ENCODE peak calls at places on chromosomes 5 and 9, in six cellular contexts. E is thyroid gland, Y is ovary, O is IMR-90, T is prostate gland, V is testis. N is an unnamed sample.
A peak's percentile ranks its signal among the peaks of the same experiment; 100 is the strongest.

GRCh38 chr5:310516-310915 is 11.0 kb upstream of the AHRR start:
- DNase-seq in E (no peak), Y (no peak), O (no peak), T (no peak), V (no peak), N (no peak)

GRCh38 chr5:107555425-107556090 is 115.2 kb downstream of the EFNA5 start:
- DNase-seq in E (no peak), Y (no peak), O (peak; percentile 69), T (no peak), V (no peak), N (no peak)

GRCh38 chr5:81420039-81420667 is 26.2 kb upstream of the ACOT12 start:
- DNase-seq in E (no peak), Y (no peak), O (peak; percentile 96), T (no peak), V (no peak), N (no peak)

GRCh38 chr5:78634634-78635033 is 13.9 kb downstream of the LHFPL2 start:
- DNase-seq in E (no peak), Y (no peak), O (no peak), T (no peak), V (no peak), N (no peak)

GRCh38 chr9:112945620-112946208 is 55.0 kb upstream of the SLC46A2 start:
- DNase-seq in E (peak; percentile 2), Y (no peak), O (no peak), T (no peak), V (no peak), N (no peak)

GRCh38 chr9:134669556-134669955 is 28.0 kb downstream of the COL5A1 start:
- DNase-seq in E (no peak), Y (peak; percentile 27), O (no peak), T (no peak), V (no peak), N (no peak)

GRCh38 chr9:21096901-21097255 is 19.1 kb upstream of the IFNB1 start:
- DNase-seq in E (no peak), Y (no peak), O (no peak), T (no peak), V (no peak), N (no peak)

GRCh38 chr5:9362600-9362999 is 183.3 kb downstream of the SEMA5A start:
- DNase-seq in E (no peak), Y (no peak), O (no peak), T (no peak), V (no peak), N (no peak)

GRCh38 chr9:76159288-76159926 is 234.8 kb downstream of the RFK start:
- DNase-seq in E (no peak), Y (no peak), O (no peak), T (no peak), V (no peak), N (no peak)

GRCh38 chr5:127650022-127650421 is 1.1 kb downstream of the CTXN3 start:
- DNase-seq in E (no peak), Y (peak; percentile 50), O (no peak), T (no peak), V (peak; percentile 49), N (no peak)

GRCh38 chr5:10366310-10367297 is 13.1 kb downstream of the MARCHF6 start:
- DNase-seq in E (peak; percentile 68), Y (no peak), O (peak; percentile 54), T (peak; percentile 67), V (peak; percentile 78), N (no peak)

GRCh38 chr5:120613729-120614128 is 149.6 kb downstream of the PRR16 start:
- DNase-seq in E (no peak), Y (no peak), O (no peak), T (no peak), V (no peak), N (no peak)

GRCh38 chr9:138075961-138076649 is 198.5 kb downstream of the CACNA1B start:
- DNase-seq in E (no peak), Y (no peak), O (no peak), T (no peak), V (peak; percentile 10), N (no peak)

GRCh38 chr9:126690431-126691051 is 76.8 kb downstream of the LMX1B start:
- DNase-seq in E (peak; percentile 54), Y (no peak), O (no peak), T (peak; percentile 27), V (peak; percentile 59), N (no peak)

GRCh38 chr5:94830520-94830919 is 212.1 kb downstream of the SLF1 start:
- DNase-seq in E (no peak), Y (no peak), O (no peak), T (no peak), V (peak; percentile 14), N (no peak)

GRCh38 chr5:1808466-1808865 is 7.3 kb downstream of the NDUFS6 start:
- DNase-seq in E (no peak), Y (no peak), O (peak; percentile 55), T (no peak), V (no peak), N (no peak)

GRCh38 chr9:78578016-78578555 is 281.2 kb downstream of the PSAT1 start:
- DNase-seq in E (no peak), Y (no peak), O (no peak), T (no peak), V (peak; percentile 39), N (no peak)

GRCh38 chr9:91486699-91487497 is 63.3 kb upstream of the NFIL3 start:
- DNase-seq in E (peak; percentile 34), Y (no peak), O (peak; percentile 68), T (no peak), V (peak; percentile 57), N (no peak)

GRCh38 chr5:151897896-151898295 is 26.8 kb downstream of the GLRA1 start:
- DNase-seq in E (no peak), Y (no peak), O (no peak), T (no peak), V (no peak), N (no peak)

GRCh38 chr5:81398741-81399140 is 4.8 kb upstream of the ACOT12 start:
- DNase-seq in E (no peak), Y (no peak), O (no peak), T (no peak), V (no peak), N (no peak)

GRCh38 chr9:20028192-20028848 is 239.5 kb upstream of the SLC24A2 start:
- DNase-seq in E (no peak), Y (no peak), O (no peak), T (no peak), V (no peak), N (peak; percentile 18)

GRCh38 chr5:149740866-149741459 is 10.9 kb downstream of the PPARGC1B start:
- DNase-seq in E (no peak), Y (no peak), O (no peak), T (no peak), V (no peak), N (no peak)

GRCh38 chr5:132458651-132459030 is 31.9 kb downstream of the IRF1 start:
- DNase-seq in E (no peak), Y (no peak), O (peak; percentile 75), T (no peak), V (no peak), N (no peak)

GRCh38 chr5:132457371-132458225 is 33.0 kb downstream of the IRF1 start:
- DNase-seq in E (no peak), Y (no peak), O (peak; percentile 89), T (no peak), V (no peak), N (peak; percentile 66)

GRCh38 chr5:132458226-132458560 is 32.4 kb downstream of the IRF1 start:
- DNase-seq in E (no peak), Y (no peak), O (peak; percentile 68), T (no peak), V (no peak), N (no peak)

GRCh38 chr5:132455614-132456115 is 34.9 kb downstream of the IRF1 start:
- DNase-seq in E (no peak), Y (no peak), O (no peak), T (no peak), V (no peak), N (no peak)

GRCh38 chr5:132456553-132457361 is 33.8 kb downstream of the IRF1 start:
- DNase-seq in E (peak; percentile 29), Y (no peak), O (no peak), T (no peak), V (peak; percentile 43), N (peak; percentile 56)
- TF ChIP-seq POLR2A in E (no peak), Y (no peak), O (no peak), T (no peak), V (no peak), N (no peak)

GRCh38 chr9:93467062-93467416 is 13.7 kb upstream of the FAM120AOS start:
- DNase-seq in E (no peak), Y (no peak), O (no peak), T (no peak), V (no peak), N (no peak)
- H3K4me1 ChIP-seq in E (peaks cover 71% of the 10 kb centered on the region), Y (peaks cover 19% of the 10 kb centered on the region), O (peaks cover 17% of the 10 kb centered on the region), T (no peaks in the 10 kb centered on the region), V (peaks cover 13% of the 10 kb centered on the region), N (peaks cover 10% of the 10 kb centered on the region)

DNA sequence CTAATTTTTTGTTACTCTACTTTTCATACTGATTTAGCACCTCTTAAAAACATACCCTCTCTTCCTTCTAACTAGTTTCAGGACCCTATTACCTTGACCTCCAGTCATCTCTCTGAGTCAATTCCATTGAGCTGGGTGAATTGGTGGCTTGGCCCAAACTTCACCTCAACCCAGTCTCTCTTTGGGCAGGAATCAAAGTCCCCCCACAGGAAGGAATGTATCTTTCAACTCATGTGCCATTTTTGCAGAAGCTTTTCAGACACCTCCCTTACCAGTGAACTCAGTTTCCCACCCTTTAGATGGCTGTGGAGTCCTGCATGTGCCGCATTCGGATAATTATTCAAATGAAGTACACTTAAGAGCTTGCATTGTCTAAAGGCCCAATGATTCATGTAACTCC is 693.6 kb downstream of the PTPRD start:
- DNase-seq in E (no peak), Y (no peak), O (no peak), T (no peak), V (no peak), N (no peak)
- TF ChIP-seq CTCF in E (no peak), Y (no peak), O (no peak), T (no peak), V (no peak), N (no peak)

DNA sequence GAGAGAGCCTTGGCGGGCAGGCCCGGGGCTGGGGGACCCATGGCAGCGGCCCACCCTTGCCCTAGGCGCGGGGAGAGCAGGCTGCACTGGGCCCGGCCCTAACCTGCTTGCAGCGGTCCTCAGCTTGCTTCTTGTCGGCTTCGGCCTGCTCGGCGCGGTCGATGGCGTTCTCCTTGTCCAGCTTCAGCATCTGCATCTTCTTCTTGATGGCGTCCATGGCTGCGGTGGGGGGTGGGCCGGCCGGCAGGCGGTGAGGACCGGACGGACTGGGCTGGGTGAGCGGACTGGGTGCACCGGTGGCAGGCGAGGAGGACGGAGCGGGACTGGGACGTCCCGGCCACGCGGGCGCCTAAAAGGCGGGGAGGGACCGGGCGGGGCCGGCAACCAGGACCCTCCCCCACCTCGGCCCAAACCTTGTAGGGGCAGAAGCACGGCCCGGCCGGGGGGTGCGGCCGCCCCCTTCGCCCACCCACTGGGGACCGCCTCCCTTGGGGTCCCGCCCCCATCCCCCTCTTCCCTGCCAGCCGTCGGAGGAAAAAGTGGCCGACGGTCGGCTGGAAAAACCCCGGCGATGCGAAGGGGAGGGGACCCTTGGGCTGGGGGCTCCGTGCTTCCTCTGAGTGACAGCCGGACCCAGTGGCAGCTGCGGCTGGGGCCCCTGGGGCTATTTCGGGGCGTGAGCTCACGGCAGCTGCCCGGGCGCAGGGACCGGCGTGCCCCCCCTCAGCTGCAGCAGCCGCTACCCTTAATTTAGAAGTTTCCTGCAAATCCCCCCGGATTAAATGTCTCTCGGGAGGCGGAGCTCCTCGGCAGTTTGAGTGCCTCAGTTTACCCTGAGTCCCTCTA is at the start of gene TPM2:
- DNase-seq in E (peak; percentile 28), Y (peak; percentile 81), O (peak; percentile 90), T (peak; percentile 44), V (peak; percentile 58), N (peak; percentile 93)
- TF ChIP-seq POLR2A in E (no peak), Y (peak; percentile 41), O (peak; percentile 99), T (peak; percentile 43), V (no peak), N (peak; percentile 68)

GRCh38 chr9:128061305-128061704 is 5.8 kb downstream of the NAIF1 start:
- DNase-seq in E (no peak), Y (no peak), O (no peak), T (no peak), V (no peak), N (no peak)
- H3K4me1 ChIP-seq in E (peaks cover 53% of the 10 kb centered on the region), Y (peaks cover 16% of the 10 kb centered on the region), O (peaks cover 4% of the 10 kb centered on the region), T (peaks cover 6% of the 10 kb centered on the region), V (peaks cover 26% of the 10 kb centered on the region), N (peaks cover 14% of the 10 kb centered on the region)